ENCODE peak calls at places on chromosomes 16 and 17, in seven cellular contexts. N is H9, L is endodermal cell, K is trophoblast cell, T is adipocyte, F is neural progenitor cell, X is PC-3. S is an unnamed sample.
A peak's percentile ranks its signal among the peaks of the same experiment; 100 is the strongest.

GRCh38 chr17:33145941-33146340 is 147.2 kb downstream of the ASIC2 start:
- DNase-seq in X (no peak), N (no peak), K (no peak), L (no peak), F (no peak), T (no peak), S (no peak)

GRCh38 chr16:56547120-56547948 is 17.5 kb upstream of the MT4 start:
- DNase-seq in L (peak; percentile 72), F (peak; percentile 90), X (peak; percentile 50), T (no peak), N (peak; percentile 77), K (no peak), S (no peak)

GRCh38 chr17:59512844-59513383 is 52.5 kb upstream of the DHX40 start:
- DNase-seq in X (no peak), T (no peak), L (no peak), N (no peak), F (no peak), K (no peak), S (no peak)

GRCh38 chr17:8598913-8599312 is 31.6 kb downstream of the MYH10 start:
- DNase-seq in N (no peak), F (no peak), L (no peak), X (no peak), T (no peak), K (no peak), S (no peak)

GRCh38 chr17:17514993-17515920 is 19.1 kb upstream of the RASD1 start:
- DNase-seq in X (no peak), F (peak; percentile 49), N (peak; percentile 87), L (peak; percentile 85), K (no peak), T (no peak), S (no peak)

GRCh38 chr17:17933775-17934174 is 38.4 kb downstream of the TOM1L2 start:
- DNase-seq in L (no peak), K (no peak), N (no peak), F (no peak), T (no peak), X (peak; percentile 36), S (no peak)

GRCh38 chr16:73051903-73052302 is 4.0 kb upstream of the ZFHX3 start:
- DNase-seq in N (no peak), K (no peak), X (no peak), L (no peak), F (no peak), T (no peak), S (no peak)

GRCh38 chr16:68272501-68273209 is 8.3 kb downstream of the SLC7A6 start:
- DNase-seq in L (peak; percentile 63), X (no peak), N (no peak), T (no peak), K (no peak), F (no peak), S (no peak)

GRCh38 chr16:87765473-87765775 is 362 bp downstream of the KLHDC4 start:
- DNase-seq in L (no peak), F (no peak), T (no peak), X (no peak), N (no peak), K (no peak), S (peak; percentile 50)
- H3K4me1 ChIP-seq in L (no peaks in the 10 kb centered on the region), F (peaks cover 9% of the 10 kb centered on the region), T (peaks cover 23% of the 10 kb centered on the region), X (peaks cover 4% of the 10 kb centered on the region), N (no peaks in the 10 kb centered on the region), K (peaks cover 9% of the 10 kb centered on the region), S (peaks cover 25% of the 10 kb centered on the region)

GRCh38 chr17:36182176-36183000 is 6.0 kb upstream of the TBC1D3B start:
- DNase-seq in F (peak; percentile 72), K (no peak), L (no peak), N (peak; percentile 87), X (no peak), T (peak; percentile 59), S (no peak)

GRCh38 chr17:36185416-36185815 is 9.0 kb upstream of the TBC1D3B start:
- DNase-seq in K (no peak), T (no peak), L (no peak), N (no peak), F (no peak), X (no peak), S (peak; percentile 31)

GRCh38 chr17:36183001-36183810 is 6.8 kb upstream of the TBC1D3B start:
- DNase-seq in L (peak; percentile 99), T (peak; percentile 95), F (peak; percentile 94), X (peak; percentile 25), K (no peak), N (peak; percentile 94), S (peak; percentile 31)

GRCh38 chr17:36188891-36189306 is 7.7 kb downstream of the CCL3L1 start:
- DNase-seq in X (no peak), F (no peak), T (peak; percentile 22), N (no peak), K (no peak), L (peak; percentile 44), S (peak; percentile 69)

DNA sequence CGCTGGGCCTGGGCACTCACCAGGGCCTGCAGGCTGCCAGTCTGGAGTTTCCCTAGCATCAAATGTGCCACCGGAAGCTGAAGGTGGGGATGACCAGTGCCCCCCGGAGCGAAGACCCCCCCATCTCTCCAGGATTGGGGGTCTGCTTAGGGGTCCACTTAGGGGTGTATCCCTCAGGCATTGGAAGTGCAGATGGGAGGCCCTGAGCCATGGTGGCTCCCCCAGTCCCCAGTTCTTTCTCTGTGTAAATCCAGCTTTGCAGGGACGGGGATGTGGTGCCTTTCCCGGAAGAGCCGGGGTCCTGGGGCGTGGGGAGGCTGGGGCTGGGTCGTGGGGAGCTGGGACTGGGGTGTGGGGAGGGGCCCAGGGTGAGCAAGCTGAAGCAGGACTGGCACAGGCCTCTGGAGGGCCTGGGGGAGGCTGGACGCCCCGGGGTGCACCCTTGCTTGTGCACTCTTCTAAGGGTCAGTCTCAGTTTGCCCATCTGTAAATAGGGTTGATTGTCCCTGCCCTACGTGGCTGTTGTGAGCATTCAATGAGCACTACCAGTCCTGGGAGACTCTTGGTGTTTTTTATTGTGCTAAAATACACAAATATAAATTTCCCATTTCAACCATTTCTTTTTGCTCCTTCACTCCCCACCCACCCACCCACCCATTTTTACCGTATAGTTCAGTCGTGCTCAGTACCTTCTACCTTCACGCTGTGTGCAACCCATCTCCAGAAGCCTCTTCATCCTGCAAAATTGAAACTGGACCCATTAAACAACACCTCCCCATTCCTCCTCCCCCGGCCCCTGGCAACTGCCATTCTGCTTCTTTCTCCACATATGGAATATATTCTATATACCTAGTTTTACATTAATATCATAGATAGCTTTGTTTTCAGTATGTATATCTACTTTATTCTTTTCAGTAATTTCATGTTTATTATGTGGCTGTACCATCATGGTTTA is 7.7 kb upstream of the TBC1D3B start:
- DNase-seq in X (no peak), N (no peak), T (no peak), L (peak; percentile 46), F (no peak), K (no peak), S (peak; percentile 38)
- H3K9ac ChIP-seq in X (no peak overlapping the region), N (no peak overlapping the region), T (peak overlapping the region; percentile 69), L (no peak overlapping the region), F (no peak overlapping the region), K (peak overlapping the region; percentile 21), S (no peak overlapping the region)

DNA sequence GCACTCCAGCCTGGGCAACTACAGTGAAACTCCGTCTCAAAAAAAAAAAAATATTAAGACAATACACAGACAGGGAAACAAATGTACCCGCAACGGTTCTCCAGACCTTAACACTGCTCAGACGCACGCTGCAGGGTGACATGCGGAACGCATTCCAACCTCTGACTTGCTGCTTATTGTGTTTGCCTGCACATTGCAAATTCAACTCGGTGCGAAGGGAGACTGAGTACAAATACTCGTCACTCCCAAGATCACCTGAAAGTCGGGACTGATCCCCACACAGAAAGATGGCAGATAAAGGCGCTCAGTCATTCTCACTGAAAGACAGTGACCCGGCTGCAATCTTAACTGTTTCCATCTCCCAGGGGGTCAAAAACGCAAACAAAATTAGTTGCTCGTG is 781 bp downstream of the CLCN7 start:
- DNase-seq in F (peak; percentile 35), T (no peak), N (no peak), L (no peak), K (no peak), X (peak; percentile 3), S (no peak)
- H3K4me1 ChIP-seq in F (peaks cover 9% of the 10 kb centered on the region), T (peaks cover 40% of the 10 kb centered on the region), N (peaks cover 4% of the 10 kb centered on the region), L (no peaks in the 10 kb centered on the region), K (peaks cover 29% of the 10 kb centered on the region), X (peaks cover 5% of the 10 kb centered on the region), S (peaks cover 12% of the 10 kb centered on the region)

DNA sequence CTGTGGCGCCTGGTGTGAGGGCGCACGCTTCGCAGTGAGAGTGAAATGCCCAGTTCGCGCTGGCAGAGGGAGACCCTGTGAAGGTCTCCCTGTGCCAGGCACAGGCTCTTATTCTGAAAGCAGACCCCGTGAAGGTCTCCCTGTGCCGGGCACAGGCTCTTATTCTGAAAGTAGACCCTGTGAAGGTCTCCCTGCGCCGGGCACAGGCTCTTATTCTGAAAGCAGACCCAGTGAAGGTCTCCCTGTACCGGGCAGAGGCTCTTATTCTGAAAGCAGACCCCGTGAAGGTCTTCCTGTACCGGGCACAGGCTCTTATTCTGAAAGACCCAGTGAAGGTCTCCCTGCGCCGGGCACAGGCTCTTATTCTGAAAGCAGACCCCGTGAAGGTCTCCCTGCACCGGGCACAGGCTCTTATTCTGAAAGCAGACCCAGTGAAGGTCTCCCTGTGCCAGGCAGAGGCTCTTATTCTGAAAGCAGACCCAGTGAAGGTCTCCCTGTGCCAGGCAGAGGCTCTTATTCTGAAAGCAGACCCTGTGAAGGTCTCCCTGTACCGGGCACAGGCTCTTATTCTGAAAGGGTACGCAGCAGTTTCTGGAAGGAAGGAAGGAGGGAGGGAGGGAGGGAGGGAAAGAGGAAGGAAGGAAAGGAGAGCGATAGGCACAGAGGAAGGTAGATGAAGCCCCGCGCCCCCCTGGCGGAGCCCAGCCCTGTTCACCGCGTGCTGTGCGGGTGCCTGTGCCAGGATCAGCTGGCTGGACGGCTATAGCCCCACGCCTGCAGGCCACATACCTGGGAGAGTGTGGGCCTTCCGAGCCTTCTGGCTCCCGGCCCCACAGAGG is 55.3 kb downstream of the WDR45B start:
- DNase-seq in X (peak; percentile 83), K (peak; percentile 38), F (peak; percentile 78), L (peak; percentile 85), N (peak; percentile 82), T (peak; percentile 83), S (peak; percentile 82)
- H3K9ac ChIP-seq in X (peak overlapping the region; percentile 54), K (peak overlapping the region; percentile 37), F (no peak overlapping the region), L (no peak overlapping the region), N (no peak overlapping the region), T (peak overlapping the region; percentile 88), S (peak overlapping the region; percentile 20)

S was measured in Karpas-422.